ENCODE peak calls at places on chromosome 13, in six cellular contexts. K is fibroblast of mammary gland; R is CD4-positive, alpha-beta T cell; G is GM12864; D is mesothelial cell of epicardium; O is OCI-LY7. X is an unnamed sample.
A peak's percentile ranks its signal among the peaks of the same experiment; 100 is the strongest.

GRCh38 chr13:79360064-79360463 is 46.0 kb downstream of the RBM26 start:
- DNase-seq in K (no peak), R (no peak), G (no peak), D (no peak), O (no peak), X (no peak)

GRCh38 chr13:28117689-28118377 is 17.5 kb upstream of the FLT3 start:
- DNase-seq in K (no peak), R (no peak), G (no peak), D (no peak), O (no peak), X (no peak)

GRCh38 chr13:112802808-112803207 is 113.0 kb downstream of the ATP11A start:
- DNase-seq in K (no peak), R (no peak), G (no peak), D (no peak), O (no peak), X (no peak)

GRCh38 chr13:105139380-105140285 is 1395.8 kb downstream of the EFNB2 start:
- DNase-seq in K (peak; percentile 51), R (peak; percentile 57), G (peak; percentile 98), D (no peak), O (peak; percentile 46), X (peak; percentile 26)

GRCh38 chr13:105969761-105970160 is 565.7 kb downstream of the EFNB2 start:
- DNase-seq in K (no peak), R (no peak), G (no peak), D (no peak), O (no peak), X (no peak)

GRCh38 chr13:34462843-34463242 is 479.2 kb upstream of the NBEA start:
- DNase-seq in K (peak; percentile 59), R (no peak), G (no peak), D (no peak), O (no peak), X (no peak)

GRCh38 chr13:94009696-94010095 is 469.8 kb downstream of the DCT start:
- DNase-seq in K (peak; percentile 49), R (no peak), G (no peak), D (no peak), O (no peak), X (no peak)

GRCh38 chr13:41791056-41791455 is 169.9 kb downstream of the VWA8 start:
- DNase-seq in K (peak; percentile 51), R (no peak), G (no peak), D (no peak), O (no peak), X (no peak)

GRCh38 chr13:23674795-23675640 is 104.8 kb downstream of the TNFRSF19 start:
- DNase-seq in K (peak; percentile 96), R (no peak), G (no peak), D (no peak), O (no peak), X (no peak)

GRCh38 chr13:26132756-26133155 is 80.9 kb upstream of the SHISA2 start:
- DNase-seq in K (peak; percentile 6), R (no peak), G (no peak), D (no peak), O (no peak), X (no peak)
- TF ChIP-seq CTCF in K (peak; percentile 28), R (no peak), G (no peak), D (no peak), O (peak; percentile 59), X (no peak)

GRCh38 chr13:81539643-81540150 is 1198.8 kb upstream of the SPRY2 start:
- DNase-seq in K (no peak), R (no peak), G (no peak), D (no peak), O (no peak), X (no peak)

DNA sequence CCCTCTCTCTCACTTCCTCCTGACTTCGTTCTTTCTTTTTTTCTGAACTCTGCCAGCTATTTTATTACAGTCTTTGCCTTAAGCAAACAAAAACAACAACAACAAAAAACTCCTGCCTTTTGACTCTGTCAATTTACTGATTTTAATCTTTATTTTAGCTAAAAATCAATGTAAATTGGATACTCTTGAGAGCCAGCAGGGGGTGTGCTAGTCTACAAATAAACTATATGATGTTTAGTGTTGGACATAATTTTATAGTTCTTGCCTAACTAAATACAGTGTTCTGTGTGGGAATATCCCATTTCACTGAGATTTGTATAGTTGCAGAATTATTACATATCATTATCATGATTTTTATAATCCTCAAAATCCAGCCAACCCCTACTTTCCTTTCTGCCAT is 1199.9 kb upstream of the SPRY2 start:
- DNase-seq in K (peak; percentile 3), R (no peak), G (no peak), D (no peak), O (no peak), X (no peak)
- TF ChIP-seq CTCF in K (no peak), R (no peak), G (no peak), D (peak; percentile 56), O (peak; percentile 64), X (no peak)

DNA sequence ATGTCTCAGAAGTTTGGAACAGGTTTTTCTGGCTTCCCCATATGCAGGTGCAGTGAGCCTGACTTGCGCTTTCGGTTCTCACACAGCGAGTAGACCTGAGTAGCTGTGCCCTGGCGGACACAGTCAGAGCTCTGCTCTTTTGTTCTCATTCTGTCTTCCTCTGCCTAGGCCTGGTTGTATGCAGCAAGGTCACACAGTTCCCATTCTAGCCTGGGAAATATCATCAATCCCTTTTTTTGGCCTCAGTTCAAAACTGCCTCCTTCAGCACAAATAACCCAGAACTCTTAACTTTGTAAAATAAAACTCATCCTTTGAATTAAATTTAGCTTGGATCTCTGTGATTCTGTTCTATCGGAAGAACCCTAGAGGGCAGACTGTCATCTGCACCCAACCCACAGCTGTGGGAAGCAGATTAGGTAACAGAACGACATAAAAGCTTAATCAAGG is 10.2 kb downstream of the OXGR1 start:
- DNase-seq in K (peak; percentile 12), R (no peak), G (peak; percentile 38), D (no peak), O (no peak), X (no peak)
- TF ChIP-seq CTCF in K (peak; percentile 16), R (no peak), G (peak; percentile 17), D (no peak), O (peak; percentile 50), X (no peak)

GRCh38 chr13:101757446-101758039 is 305.1 kb downstream of the ITGBL1 start:
- DNase-seq in K (peak; percentile 63), R (no peak), G (no peak), D (no peak), O (peak; percentile 7), X (no peak)
- TF ChIP-seq CTCF in K (peak; percentile 69), R (no peak), G (peak; percentile 39), D (peak; percentile 43), O (peak; percentile 65), X (no peak)

DNA sequence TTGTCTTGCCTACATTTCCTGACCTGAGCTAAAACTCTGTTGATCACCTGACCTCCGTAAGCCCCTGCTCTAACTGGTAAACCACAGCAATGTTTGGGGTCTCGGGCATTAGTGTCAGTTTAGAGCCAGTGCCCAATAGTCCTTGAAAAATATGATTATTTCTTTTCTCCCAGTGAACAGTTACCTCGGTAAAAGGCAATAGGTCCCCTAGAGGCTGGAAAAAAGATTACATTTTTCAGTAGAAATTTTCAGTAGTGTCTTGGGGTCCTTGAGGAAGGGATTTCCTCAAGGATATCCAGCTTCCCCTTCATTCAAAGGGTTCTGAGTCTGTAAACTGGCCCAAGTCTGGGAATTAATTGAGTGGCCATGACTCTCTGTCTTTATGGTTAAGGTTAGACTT is 177.5 kb downstream of the SLC7A1 start:
- DNase-seq in K (no peak), R (no peak), G (no peak), D (no peak), O (no peak), X (no peak)
- TF ChIP-seq CTCF in K (peak; percentile 22), R (no peak), G (peak; percentile 13), D (peak; percentile 31), O (peak; percentile 55), X (no peak)

GRCh38 chr13:107870400-107870799 is 344.9 kb downstream of the LIG4 start:
- DNase-seq in K (no peak), R (no peak), G (no peak), D (no peak), O (no peak), X (no peak)

GRCh38 chr13:107865643-107866006 is 349.7 kb downstream of the LIG4 start:
- DNase-seq in K (no peak), R (no peak), G (no peak), D (no peak), O (no peak), X (no peak)

GRCh38 chr13:107866666-107867623 is 348.4 kb downstream of the LIG4 start:
- DNase-seq in K (peak; percentile 20), R (no peak), G (no peak), D (no peak), O (no peak), X (no peak)

GRCh38 chr13:107866007-107866665 is 349.2 kb downstream of the LIG4 start:
- DNase-seq in K (no peak), R (no peak), G (no peak), D (no peak), O (no peak), X (no peak)

DNA sequence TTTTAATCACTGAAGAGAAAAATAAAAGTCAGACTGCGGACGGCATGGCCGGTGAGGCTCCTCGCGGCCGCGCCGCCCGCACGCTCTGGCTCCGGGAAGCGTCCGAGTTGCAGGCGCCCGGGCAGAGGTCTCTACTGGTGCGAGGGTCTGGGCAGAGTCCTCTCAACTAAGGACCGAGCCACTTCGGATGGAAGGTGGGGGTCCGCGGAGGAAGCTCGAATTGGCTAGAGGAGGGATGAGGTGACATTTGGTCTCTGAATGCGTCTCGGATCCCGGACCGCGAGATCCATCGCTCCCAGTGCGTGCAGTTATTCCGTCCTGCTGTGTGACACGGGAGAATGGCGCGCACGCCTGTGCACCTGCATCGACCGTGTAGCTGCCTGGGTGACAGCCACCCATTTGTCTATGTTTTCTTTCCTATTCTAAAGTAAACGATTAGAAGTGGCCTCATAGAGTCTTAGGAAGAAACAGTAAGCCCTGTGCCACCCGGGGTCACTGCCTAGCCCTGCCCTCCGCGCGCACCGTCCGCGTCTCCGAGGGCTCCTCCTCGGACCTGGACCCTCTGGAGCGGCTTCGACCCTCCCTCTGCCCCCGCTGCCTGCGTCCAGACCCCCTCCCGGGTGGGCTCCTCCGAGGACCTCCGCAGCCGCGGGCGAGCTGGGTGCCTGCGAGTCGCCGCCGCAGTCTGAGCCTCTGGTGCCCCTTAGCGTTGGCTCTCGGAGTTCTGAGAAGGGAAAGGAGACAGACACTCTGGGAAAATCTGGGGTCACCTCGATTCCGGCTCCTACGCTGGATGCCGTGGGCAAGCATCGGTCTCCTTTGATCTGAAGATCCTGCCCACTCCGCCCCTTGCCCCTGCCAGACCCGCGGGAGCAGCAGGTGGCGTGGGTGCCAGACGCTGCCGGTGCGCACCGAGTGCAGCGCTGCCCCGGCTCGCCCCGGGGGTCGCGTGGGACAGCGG is 347.4 kb downstream of the LIG4 start:
- DNase-seq in K (peak; percentile 17), R (no peak), G (no peak), D (no peak), O (no peak), X (no peak)
- TF ChIP-seq CTCF in K (peak; percentile 21), R (no peak), G (no peak), D (no peak), O (no peak), X (no peak)